ENCODE peak calls at places on chromosomes 16 and 17, in four cellular contexts. C, S, O and D are unnamed samples. For H3K4me1, the result is how much of the 10 kb centered on the place peaks cover.

GRCh38 chr17:50348522-50349240 is 2.8 kb downstream of the XYLT2 start:
- DNase-seq in C (peak), S (no peak), O (no peak), D (no peak)

GRCh38 chr16:72818286-72818845 is 229.6 kb downstream of the ZFHX3 start:
- DNase-seq in C (no peak), S (no peak), O (no peak), D (no peak)

GRCh38 chr16:28053461-28053860 is 10.1 kb downstream of the GSG1L start:
- DNase-seq in C (no peak), S (no peak), O (no peak), D (no peak)

GRCh38 chr16:70565053-70565452 is 41.4 kb downstream of the SF3B3 start:
- DNase-seq in C (no peak), S (no peak), O (no peak), D (no peak)

GRCh38 chr17:30239089-30239462 is 3.6 kb upstream of the SLC6A4 start:
- DNase-seq in C (no peak), S (no peak), O (no peak), D (no peak)

GRCh38 chr16:89711601-89712475 is 8.9 kb downstream of the VPS9D1 start:
- DNase-seq in C (peak), S (no peak), O (no peak), D (no peak)

GRCh38 chr17:76000016-76000754 is 470 bp upstream of the CDK3 start:
- DNase-seq in C (peak), S (no peak), O (no peak), D (no peak)

GRCh38 chr16:56448005-56448404 is 3.1 kb downstream of the NUDT21 start:
- DNase-seq in C (no peak), S (no peak), O (no peak), D (no peak)

GRCh38 chr17:17043668-17044226 is 1.5 kb downstream of the MPRIP start:
- DNase-seq in C (peak), S (no peak), O (no peak), D (no peak)

GRCh38 chr17:21374455-21375161 is 1.5 kb upstream of the KCNJ12 start:
- DNase-seq in C (no peak), S (no peak), O (no peak), D (no peak)

GRCh38 chr17:2709173-2709661 is 2.3 kb downstream of the CLUH start:
- DNase-seq in C (no peak), S (no peak), O (no peak), D (peak)

GRCh38 chr16:79104567-79104966 is 496.0 kb downstream of the MAF start:
- DNase-seq in C (no peak), S (peak), O (no peak), D (no peak)

GRCh38 chr16:78607465-78607864 is 508.0 kb downstream of the WWOX start:
- DNase-seq in C (no peak), S (no peak), O (no peak), D (no peak)

GRCh38 chr17:41486809-41487530 is 2.7 kb downstream of the KRT36 start:
- DNase-seq in C (no peak), S (peak), O (no peak), D (no peak)

GRCh38 chr16:2912330-2913199 is 834 bp downstream of the FLYWCH1 start:
- DNase-seq in C (peak), S (no peak), O (no peak), D (no peak)

GRCh38 chr17:37754363-37754762 is 9.5 kb upstream of the HNF1B start:
- DNase-seq in C (no peak), S (no peak), O (no peak), D (no peak)

GRCh38 chr16:31073823-31074072 is 292 bp downstream of the ZNF668 start:
- DNase-seq in C (no peak), S (no peak), O (no peak), D (no peak)

GRCh38 chr16:31453255-31454204 is 5.8 kb upstream of the ARMC5 start:
- DNase-seq in C (peak), S (no peak), O (peak), D (peak)

GRCh38 chr16:50539053-50539615 is 9.1 kb upstream of the NKD1 start:
- DNase-seq in C (no peak), S (no peak), O (no peak), D (no peak)

GRCh38 chr17:43085489-43085888 is 39.7 kb downstream of the BRCA1 start:
- DNase-seq in C (no peak), S (no peak), O (no peak), D (no peak)

GRCh38 chr17:64115043-64115698 is 14.8 kb downstream of the ERN1 start:
- DNase-seq in C (no peak), S (no peak), O (no peak), D (no peak)

GRCh38 chr16:87391950-87392822 is at the start of gene MAP1LC3B:
- DNase-seq in C (peak), S (no peak), O (peak), D (peak)

GRCh38 chr17:44581868-44582267 is 24.6 kb downstream of the FZD2 start:
- DNase-seq in C (no peak), S (no peak), O (no peak), D (no peak)

GRCh38 chr16:3665508-3665907 is 11.0 kb downstream of the DNASE1 start:
- DNase-seq in C (no peak), S (no peak), O (no peak), D (no peak)

GRCh38 chr16:81483064-81483969 is 38.7 kb downstream of the CMIP start:
- DNase-seq in C (no peak), S (no peak), O (no peak), D (peak)

GRCh38 chr17:47009759-47010594 is 30.9 kb upstream of the RPRML start:
- DNase-seq in C (no peak), S (no peak), O (no peak), D (no peak)

GRCh38 chr17:19867094-19867653 is 562 bp downstream of the ULK2 start:
- DNase-seq in C (peak), S (no peak), O (peak), D (peak)

GRCh38 chr17:9677411-9677810 is 32.1 kb downstream of the USP43 start:
- DNase-seq in C (no peak), S (no peak), O (no peak), D (no peak)

GRCh38 chr16:14378684-14379467 is 251.2 kb downstream of the PARN start:
- DNase-seq in C (no peak), S (no peak), O (no peak), D (no peak)

GRCh38 chr17:38746004-38746892 is 1.9 kb downstream of the PCGF2 start:
- DNase-seq in C (peak), S (no peak), O (no peak), D (no peak)

GRCh38 chr17:57894848-57895247 is 45.0 kb upstream of the MRPS23 start:
- DNase-seq in C (no peak), S (no peak), O (no peak), D (no peak)

GRCh38 chr17:50495918-50496317 is 12.3 kb upstream of the MYCBPAP start:
- DNase-seq in C (no peak), S (no peak), O (no peak), D (no peak)

GRCh38 chr16:4859190-4859899 is 12.1 kb downstream of the UBN1 start:
- DNase-seq in C (no peak), S (no peak), O (no peak), D (no peak)

GRCh38 chr17:29155235-29155965 is 24.8 kb downstream of the MYO18A start:
- DNase-seq in C (peak), S (no peak), O (no peak), D (no peak)

GRCh38 chr16:68249361-68249760 is 4.2 kb downstream of the PLA2G15 start:
- DNase-seq in C (no peak), S (no peak), O (no peak), D (peak)
- H3K4me1 ChIP-seq in C (under half), S (under half), O (under half), D (half or more)

DNA sequence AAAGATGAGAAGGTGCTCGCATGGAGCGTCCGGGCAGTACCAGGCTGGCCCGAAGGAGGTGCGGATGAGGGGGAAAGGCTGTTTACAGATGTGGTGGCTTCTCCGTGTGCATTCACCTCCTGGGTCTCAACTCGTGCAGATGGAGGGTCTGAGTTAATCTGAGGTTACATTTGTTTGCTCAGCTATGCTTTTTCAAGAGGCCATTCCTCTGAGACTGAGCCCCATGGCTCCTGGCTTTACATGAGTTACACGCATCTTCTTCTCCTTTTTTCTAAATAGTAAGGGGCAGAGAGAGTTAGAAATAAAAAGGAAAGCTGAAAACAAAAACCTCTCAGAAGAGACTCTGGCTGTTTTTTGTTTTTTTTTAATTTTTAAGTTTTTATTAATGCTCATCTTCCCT is 29.0 kb downstream of the IRF8 start:
- DNase-seq in C (no peak), S (no peak), O (no peak), D (no peak)
- H3K4me3 ChIP-seq in C (no peak), S (no peak), O (no peak), D (no peak)

DNA sequence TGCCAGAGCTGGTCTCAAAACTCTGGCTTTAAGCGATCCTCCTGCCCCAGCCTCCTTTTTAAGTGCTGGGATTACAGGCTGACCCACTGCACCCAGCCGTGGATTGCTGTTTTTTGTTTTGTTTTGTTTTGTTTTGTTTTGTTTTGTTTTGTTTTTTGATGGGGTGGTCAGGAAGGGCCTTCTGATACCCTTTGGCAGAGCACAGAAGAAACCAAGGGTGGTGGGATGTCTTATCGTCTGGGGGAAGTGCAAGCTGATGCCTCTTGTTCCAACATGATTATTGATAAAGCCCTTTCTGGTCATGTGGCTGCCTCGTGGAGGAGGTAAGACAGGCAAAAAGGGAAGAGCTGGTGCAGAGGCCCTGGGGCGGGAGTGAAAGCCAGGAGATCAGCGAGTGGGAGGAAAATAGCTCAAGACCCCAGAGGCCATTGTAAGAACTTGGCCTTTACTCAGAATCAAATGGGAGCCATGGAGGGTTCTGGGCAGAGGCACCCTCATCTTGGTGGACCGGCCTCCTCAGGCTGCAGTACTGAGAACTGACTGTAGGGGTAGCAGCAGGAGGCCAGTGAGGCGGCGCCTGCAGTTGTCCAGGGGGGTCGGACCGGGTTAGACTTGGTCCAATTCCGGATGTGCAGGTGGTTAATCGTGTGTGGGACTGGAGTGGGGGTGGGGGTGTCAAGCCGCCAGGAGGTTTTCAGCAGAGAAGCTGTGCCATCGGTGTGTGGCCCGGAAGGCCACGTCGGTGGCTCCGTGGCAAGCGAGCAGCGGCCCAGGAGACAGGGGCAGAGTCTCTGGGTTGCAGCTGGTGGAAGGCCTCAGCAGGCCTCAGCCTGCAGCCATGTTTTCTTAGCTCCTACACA is 84.4 kb upstream of the GSE1 start:
- DNase-seq in C (no peak), S (no peak), O (no peak), D (no peak)
- H3K27ac ChIP-seq in C (no peak), S (no peak), O (no peak), D (no peak)

GRCh38 chr16:88531346-88531745 is 38.9 kb upstream of the ZC3H18 start:
- DNase-seq in C (peak), S (no peak), O (no peak), D (peak)
- H3K4me1 ChIP-seq in C (under half), S (under half), O (under half), D (under half)